ENCODE peak calls at places on chromosomes 7 and 10, in four cellular contexts. H, N, L and R are unnamed samples.

GRCh38 chr7:24573554-24574338 is 494 bp downstream of the PALS2 start:
- DNase-seq in H (peak), N (peak), L (peak), R (peak)

GRCh38 chr10:71059943-71060342 is 152.4 kb upstream of the UNC5B start:
- DNase-seq in H (no peak), L (no peak), N (no peak), R (no peak)

GRCh38 chr7:132004528-132004927 is 448.1 kb upstream of the PODXL start:
- DNase-seq in H (peak), N (no peak), L (no peak), R (no peak)

GRCh38 chr7:135326636-135327280 is 93.1 kb downstream of the STRA8 start:
- DNase-seq in N (no peak), H (no peak), L (peak), R (no peak)

GRCh38 chr10:4810093-4810492 is 15.9 kb upstream of the AKR1E2 start:
- DNase-seq in N (no peak), H (no peak), L (no peak), R (no peak)

GRCh38 chr10:93390691-93391090 is 91.4 kb downstream of the MYOF start:
- DNase-seq in H (no peak), N (no peak), L (no peak), R (no peak)

GRCh38 chr7:93715234-93715633 is 140.7 kb upstream of the CALCR start:
- DNase-seq in L (no peak), N (peak), H (peak), R (peak)

GRCh38 chr10:10891437-10891836 is 126.2 kb upstream of the CELF2 start:
- DNase-seq in L (no peak), N (no peak), H (peak), R (no peak)

GRCh38 chr7:2472744-2473143 is 3.5 kb downstream of the GRIFIN start:
- DNase-seq in L (no peak), H (no peak), N (no peak), R (no peak)

GRCh38 chr7:84258628-84259027 is 64.0 kb upstream of the SEMA3A start:
- DNase-seq in N (no peak), H (no peak), L (no peak), R (no peak)

GRCh38 chr10:80413152-80413996 is 5.0 kb downstream of the PRXL2A start:
- DNase-seq in L (no peak), H (no peak), N (no peak), R (peak)

GRCh38 chr10:112844681-112845080 is 105.4 kb upstream of the TCF7L2 start:
- DNase-seq in L (no peak), H (no peak), N (no peak), R (no peak)

GRCh38 chr10:76936182-76936581 is 701.4 kb downstream of the KCNMA1 start:
- DNase-seq in L (no peak), N (no peak), H (no peak), R (no peak)

GRCh38 chr7:18866359-18867036 is 250.9 kb downstream of the TWIST1 start:
- DNase-seq in H (peak), N (peak), L (no peak), R (peak)

GRCh38 chr7:34108150-34108549 is 202.8 kb downstream of the BMPER start:
- DNase-seq in L (no peak), N (no peak), H (no peak), R (no peak)

GRCh38 chr7:120064565-120064964 is 208.4 kb upstream of the KCND2 start:
- DNase-seq in N (no peak), H (no peak), L (no peak), R (no peak)

GRCh38 chr10:50512214-50512595 is 111.6 kb downstream of the SGMS1 start:
- DNase-seq in N (no peak), H (no peak), L (no peak), R (peak)

GRCh38 chr7:7709263-7709662 is 9.1 kb downstream of the RPA3 start:
- DNase-seq in L (no peak), H (no peak), N (no peak), R (no peak)

GRCh38 chr10:26737730-26738129 is 40.2 kb downstream of the PDSS1 start:
- DNase-seq in L (no peak), H (no peak), N (no peak), R (peak)

GRCh38 chr10:86410542-86411124 is 44.0 kb upstream of the GRID1 start:
- DNase-seq in N (no peak), H (no peak), L (no peak), R (no peak)

GRCh38 chr7:2260820-2261219 is 18.8 kb downstream of the NUDT1 start:
- DNase-seq in L (no peak), H (peak), N (no peak), R (no peak)

GRCh38 chr7:156783864-156784263 is 109.1 kb downstream of the LMBR1 start:
- DNase-seq in N (no peak), L (no peak), H (no peak), R (no peak)

GRCh38 chr10:86520871-86521619 is 547 bp downstream of the WAPL start:
- DNase-seq in N (peak), H (peak), L (no peak), R (peak)

GRCh38 chr10:68628576-68629127 is 68.5 kb downstream of the TET1 start:
- DNase-seq in N (no peak), H (no peak), L (no peak), R (no peak)

GRCh38 chr10:97407211-97407951 is 6.2 kb upstream of the RRP12 start:
- DNase-seq in N (peak), L (peak), H (peak), R (peak)

GRCh38 chr10:91220954-91221696 is 662 bp downstream of the PCGF5 start:
- DNase-seq in N (peak), H (peak), L (no peak), R (no peak)

GRCh38 chr10:93337309-93337721 is 144.8 kb downstream of the MYOF start:
- DNase-seq in N (no peak), H (no peak), L (no peak), R (no peak)

GRCh38 chr7:36019966-36020365 is 133.1 kb upstream of the EEPD1 start:
- DNase-seq in N (no peak), H (no peak), L (no peak), R (no peak)

GRCh38 chr10:110008518-110009339 is 945 bp downstream of the ADD3 start:
- DNase-seq in H (peak), L (no peak), N (peak), R (peak)

GRCh38 chr10:43233601-43234430 is 33.0 kb downstream of the RASGEF1A start:
- DNase-seq in L (no peak), N (peak), H (no peak), R (no peak)

GRCh38 chr7:47350425-47350824 is 231.5 kb downstream of the TNS3 start:
- DNase-seq in H (no peak), N (peak), L (no peak), R (no peak)

GRCh38 chr10:129048513-129048912 is 418.5 kb upstream of the MGMT start:
- DNase-seq in N (no peak), H (no peak), L (no peak), R (no peak)